ENCODE peak calls at places on chromosome 12, in five cellular contexts. Z is GM10248, I is cardiac fibroblast, C is lower lobe of right lung, P is HFF-Myc. U is an unnamed sample.

GRCh38 chr12:119308743-119309456 is 25.6 kb upstream of the CCDC60 start:
- DNase-seq in C (no peak), P (no peak), Z (no peak), I (no peak), U (no peak)

GRCh38 chr12:63151061-63151897 is at the start of gene AVPR1A:
- DNase-seq in Z (peak), P (no peak), I (no peak), C (no peak), U (no peak)

GRCh38 chr12:124847675-124848074 is 16.0 kb downstream of the SCARB1 start:
- DNase-seq in Z (no peak), I (peak), P (no peak), C (no peak), U (no peak)

GRCh38 chr12:48671231-48671856 is 10.7 kb downstream of the KANSL2 start:
- DNase-seq in I (no peak), C (no peak), P (no peak), Z (no peak), U (no peak)

GRCh38 chr12:25433581-25434325 is 119.3 kb downstream of the LMNTD1 start:
- DNase-seq in P (peak), I (peak), Z (no peak), C (no peak), U (no peak)

GRCh38 chr12:120115692-120116442 is 686 bp downstream of the RAB35 start:
- DNase-seq in P (no peak), I (peak), C (peak), Z (no peak), U (no peak)

GRCh38 chr12:98074286-98074685 is 441.1 kb upstream of the TMPO start:
- DNase-seq in C (no peak), I (no peak), P (no peak), Z (no peak), U (no peak)

GRCh38 chr12:9646794-9647622 is 22.5 kb upstream of the CLEC2D start:
- DNase-seq in P (no peak), I (peak), C (no peak), Z (no peak), U (no peak)

GRCh38 chr12:115232455-115233156 is 548.6 kb upstream of the TBX3 start:
- DNase-seq in C (no peak), I (peak), P (no peak), Z (no peak), U (no peak)

GRCh38 chr12:43758247-43758727 is 303 bp downstream of the PUS7L start:
- DNase-seq in Z (no peak), P (no peak), C (no peak), I (peak), U (no peak)

GRCh38 chr12:57226588-57227314 is 2.8 kb upstream of the SHMT2 start:
- DNase-seq in I (no peak), P (no peak), Z (no peak), C (no peak), U (no peak)

GRCh38 chr12:69240625-69240984 is 1.2 kb downstream of the CPSF6 start:
- DNase-seq in I (no peak), C (no peak), Z (peak), P (no peak), U (peak)

GRCh38 chr12:50103351-50103750 is 457 bp upstream of the GPD1 start:
- DNase-seq in C (no peak), Z (no peak), P (no peak), I (no peak), U (no peak)

GRCh38 chr12:110940296-110940695 is 19.9 kb upstream of the MYL2 start:
- DNase-seq in P (no peak), Z (no peak), C (no peak), I (no peak), U (no peak)

GRCh38 chr12:102426599-102427541 is 53.5 kb downstream of the IGF1 start:
- DNase-seq in C (no peak), P (no peak), Z (no peak), I (no peak), U (no peak)

GRCh38 chr12:113185180-113186032 is at the start of the genes DDX54 and RITA1:
- DNase-seq in Z (peak), I (peak), C (peak), P (no peak), U (peak)

GRCh38 chr12:12946686-12947355 is 5.1 kb downstream of the GPRC5D start:
- DNase-seq in I (no peak), C (no peak), Z (no peak), P (no peak), U (no peak)

GRCh38 chr12:116635487-116635886 is 76.3 kb downstream of the MAP1LC3B2 start:
- DNase-seq in Z (no peak), P (no peak), I (no peak), C (no peak), U (peak)

GRCh38 chr12:9048930-9049329 is 59.6 kb downstream of the KLRG1 start:
- DNase-seq in I (no peak), P (no peak), Z (no peak), C (no peak), U (no peak)

GRCh38 chr12:122406701-122407154 is 15.7 kb downstream of the CLIP1 start:
- DNase-seq in P (no peak), Z (no peak), C (no peak), I (peak), U (no peak)

GRCh38 chr12:64730585-64730964 is 28.6 kb downstream of the GNS start:
- DNase-seq in P (no peak), Z (no peak), I (no peak), C (no peak), U (no peak)

GRCh38 chr12:21939435-21939834 is 1.8 kb downstream of the ABCC9 start:
- DNase-seq in P (no peak), C (no peak), I (no peak), Z (no peak), U (no peak)

GRCh38 chr12:118495296-118495695 is 118.9 kb downstream of the SUDS3 start:
- DNase-seq in P (no peak), C (no peak), Z (no peak), I (no peak), U (no peak)

GRCh38 chr12:77685112-77685511 is 145.6 kb upstream of the NAV3 start:
- DNase-seq in P (peak), I (peak), Z (peak), C (no peak), U (peak)

GRCh38 chr12:79687711-79688270 is 3.0 kb downstream of the PAWR start:
- DNase-seq in I (no peak), C (no peak), Z (no peak), P (no peak), U (no peak)

GRCh38 chr12:55728185-55728931 is 451 bp downstream of the CD63 start:
- DNase-seq in P (no peak), Z (peak), I (peak), C (peak), U (no peak)
- TF ChIP-seq CTCF in P (no peak), Z (no peak), I (no peak), C (no peak), U (no peak)

GRCh38 chr12:6056406-6057211 is 67.9 kb downstream of the VWF start:
- DNase-seq in Z (no peak), C (no peak), P (no peak), I (no peak), U (peak)
- TF ChIP-seq CTCF in Z (peak), C (peak), P (peak), I (peak), U (no peak)

GRCh38 chr12:89016970-89017778 is 335.1 kb downstream of the DUSP6 start:
- DNase-seq in I (peak), C (no peak), P (peak), Z (peak), U (peak)
- TF ChIP-seq CTCF in I (peak), C (peak), P (peak), Z (peak), U (peak)

GRCh38 chr12:84619053-84619452 is 293.5 kb downstream of the SLC6A15 start:
- DNase-seq in I (no peak), Z (no peak), P (no peak), C (no peak), U (no peak)
- TF ChIP-seq CTCF in I (no peak), Z (no peak), P (no peak), C (no peak), U (no peak)

GRCh38 chr12:11660624-11661023 is 11.2 kb downstream of the ETV6 start:
- DNase-seq in I (no peak), C (no peak), Z (no peak), P (no peak), U (no peak)

GRCh38 chr12:11662369-11662768 is 12.9 kb downstream of the ETV6 start:
- DNase-seq in P (no peak), I (no peak), C (no peak), Z (no peak), U (no peak)

GRCh38 chr12:11663128-11663527 is 13.7 kb downstream of the ETV6 start:
- DNase-seq in P (no peak), C (no peak), I (no peak), Z (no peak), U (no peak)

GRCh38 chr12:11664101-11664500 is 14.6 kb downstream of the ETV6 start:
- DNase-seq in P (no peak), C (no peak), Z (no peak), I (no peak), U (no peak)

GRCh38 chr12:11661491-11662085 is 12.1 kb downstream of the ETV6 start:
- DNase-seq in C (no peak), Z (no peak), P (no peak), I (peak), U (no peak)
- TF ChIP-seq CTCF in C (no peak), Z (no peak), P (no peak), I (no peak), U (no peak)

GRCh38 chr12:109715310-109716091 is 1.9 kb downstream of the FAM222A start:
- DNase-seq in C (no peak), I (no peak), Z (no peak), P (no peak), U (no peak)

GRCh38 chr12:109716092-109716479 is 2.5 kb downstream of the FAM222A start:
- DNase-seq in C (no peak), Z (no peak), I (no peak), P (no peak), U (no peak)

GRCh38 chr12:109713187-109713984 is at the start of gene FAM222A:
- DNase-seq in Z (peak), C (peak), P (peak), I (peak), U (peak)

GRCh38 chr12:109714913-109715244 is 1.3 kb downstream of the FAM222A start:
- DNase-seq in C (no peak), P (no peak), Z (no peak), I (no peak), U (no peak)

DNA sequence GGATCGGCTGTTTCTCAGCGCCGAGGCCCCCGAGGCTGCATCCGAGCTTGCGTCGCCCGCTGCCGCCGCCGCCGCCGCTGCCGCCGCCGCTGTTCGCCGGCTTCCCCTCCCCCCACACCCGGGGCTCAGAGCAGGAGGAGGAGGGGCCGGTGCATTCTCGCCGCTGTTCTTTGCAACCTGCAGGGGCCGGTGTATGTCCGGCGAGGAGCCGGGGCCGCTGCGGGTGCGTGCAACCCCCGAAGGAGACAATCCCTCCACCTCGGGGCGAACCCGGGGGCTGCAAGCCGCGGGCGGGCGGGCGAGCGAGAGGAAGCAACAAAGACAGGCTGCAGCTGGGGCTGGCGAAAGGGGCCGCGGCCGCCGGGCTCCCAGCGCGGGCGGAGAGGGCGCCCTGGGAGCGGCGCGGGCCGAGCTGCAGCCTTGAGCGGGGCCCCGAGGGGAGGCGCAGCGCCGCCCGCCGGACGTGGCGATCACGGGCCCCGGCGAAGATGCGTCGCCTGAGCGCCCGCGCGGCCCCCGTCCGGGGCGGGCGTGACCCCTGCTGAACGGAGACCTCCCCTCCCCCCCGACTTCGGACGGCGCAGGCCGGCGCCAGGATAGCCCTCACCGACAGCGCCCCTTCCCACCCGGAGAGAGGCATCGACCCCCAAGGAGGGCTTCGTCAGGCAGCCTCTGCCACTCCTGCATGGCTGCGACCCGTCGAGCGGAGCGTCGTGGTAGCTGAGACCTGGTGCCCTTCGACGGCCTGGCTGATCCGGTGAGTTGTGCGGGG is 702 bp downstream of the FAM222A start:
- DNase-seq in C (peak), P (no peak), I (peak), Z (peak), U (peak)
- TF ChIP-seq CTCF in C (peak), P (no peak), I (no peak), Z (peak), U (peak)

DNA sequence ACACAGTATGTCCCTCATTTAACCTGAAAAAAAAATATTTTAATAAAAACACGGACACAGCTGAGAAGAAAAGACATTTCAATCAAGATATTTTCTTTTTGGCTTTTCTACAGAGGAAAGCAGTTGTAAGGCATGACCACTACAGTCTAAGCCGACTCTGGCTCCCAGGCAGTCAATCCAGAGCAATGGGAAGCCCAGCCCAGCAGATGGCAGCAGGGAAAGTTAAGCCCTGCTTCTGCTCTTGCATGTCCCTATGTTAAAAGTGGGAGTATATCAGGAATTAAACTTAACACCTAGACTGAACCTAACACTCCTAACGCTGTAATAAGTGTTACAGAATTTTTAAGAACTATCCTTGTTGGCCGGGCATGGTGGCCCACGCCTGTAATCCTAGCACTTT is 19.5 kb upstream of the HAL start:
- DNase-seq in I (peak), Z (no peak), P (no peak), C (no peak), U (no peak)
- TF ChIP-seq CTCF in I (peak), Z (no peak), P (peak), C (peak), U (no peak)

DNA sequence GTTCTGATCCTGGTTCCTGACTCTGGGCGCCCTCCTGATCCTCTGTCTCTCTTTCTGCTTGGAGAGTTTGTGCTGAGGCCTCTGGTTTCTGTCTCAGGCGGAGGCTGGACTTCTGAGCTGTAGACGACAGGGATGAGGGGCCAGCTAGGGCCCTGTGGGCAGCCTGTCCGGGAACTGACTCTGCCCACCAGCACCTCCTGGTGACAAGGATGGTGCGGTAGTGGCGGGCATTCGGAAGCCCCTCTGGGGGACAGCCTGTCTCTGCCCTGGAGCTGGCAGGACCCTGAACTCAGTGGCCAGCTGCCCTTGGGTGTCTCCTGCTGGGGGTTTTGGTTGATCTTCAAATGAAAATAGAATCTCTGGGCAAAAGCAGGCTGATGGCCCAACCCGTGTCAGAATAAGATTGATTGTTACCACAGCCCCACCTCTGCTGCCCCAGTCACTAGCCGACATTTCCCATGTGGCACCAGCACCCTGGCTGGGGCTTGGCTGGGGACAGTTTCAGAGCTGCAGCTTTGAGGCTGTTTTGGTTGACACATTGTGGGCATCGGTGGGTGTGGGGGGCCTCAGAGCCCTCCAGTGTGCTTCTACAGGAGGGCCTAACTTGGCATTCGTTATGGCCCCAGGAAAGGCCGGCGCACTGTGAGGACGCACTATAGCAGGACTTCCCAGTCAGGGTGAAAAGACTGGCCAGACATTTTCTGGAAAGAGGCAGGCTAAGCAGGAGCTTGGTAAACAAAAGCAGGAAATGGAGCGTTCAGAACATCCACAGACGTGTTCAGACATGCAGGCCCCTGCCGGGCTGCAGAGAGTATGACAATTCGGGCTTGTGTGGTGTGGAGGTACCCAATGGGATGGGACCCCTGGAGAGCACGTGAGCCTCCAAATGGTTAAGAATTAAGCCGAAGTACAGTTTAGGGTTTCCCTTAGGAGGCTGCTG is 16.1 kb downstream of the KRT80 start:
- DNase-seq in I (peak), C (no peak), P (no peak), Z (no peak), U (no peak)
- TF ChIP-seq CTCF in I (peak), C (peak), P (peak), Z (no peak), U (no peak)

DNA sequence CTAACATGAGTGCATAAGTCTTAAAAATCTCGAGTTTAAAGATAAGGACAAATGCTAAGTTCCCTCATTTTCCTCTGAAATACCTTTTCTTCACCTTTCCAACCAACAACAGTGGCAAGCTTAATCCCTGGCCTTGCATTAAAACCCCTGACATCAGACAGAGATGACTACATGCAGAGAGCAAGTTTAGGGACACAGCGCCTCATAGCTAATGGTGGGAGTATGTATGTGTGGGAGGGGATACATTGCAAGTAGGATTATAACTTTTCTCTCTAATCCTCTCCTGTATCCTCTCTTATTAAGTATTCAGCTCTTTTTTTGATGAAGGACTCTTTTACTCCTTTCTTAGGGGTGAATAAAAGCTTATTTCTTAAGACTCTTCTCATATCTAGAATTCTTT is 547.1 kb downstream of the CCER1 start:
- DNase-seq in Z (no peak), P (no peak), C (no peak), I (peak), U (no peak)
- TF ChIP-seq CTCF in Z (no peak), P (no peak), C (no peak), I (no peak), U (no peak)